ENCODE peak calls at places on chromosome 12, in five cellular contexts. One of them, this sample, is unnamed.

GRCh38 chr12:93484315-93484981 is 17.1 kb downstream of the MRPL42 start:
- DNase-seq in thyroid gland: no peak
- DNase-seq in aorta: no peak
- DNase-seq in stimulated activated CD8-positive, alpha-beta memory T cell treated with anti-CD3 and anti-CD28 coated beads, Interleukin-2, amount 100 ng/mL, for 48 hours: no peak
- DNase-seq in amygdala: no peak
- DNase-seq in this sample: no peak

GRCh38 chr12:58388261-58388660 is 446.9 kb downstream of the ATP23 start:
- DNase-seq in amygdala: no peak
- DNase-seq in stimulated activated CD8-positive, alpha-beta memory T cell treated with anti-CD3 and anti-CD28 coated beads, Interleukin-2, amount 100 ng/mL, for 48 hours: no peak
- DNase-seq in aorta: no peak
- DNase-seq in thyroid gland: no peak
- DNase-seq in this sample: no peak

GRCh38 chr12:113651662-113652061 is 180.0 kb upstream of the LHX5 start:
- DNase-seq in amygdala: no peak
- DNase-seq in stimulated activated CD8-positive, alpha-beta memory T cell treated with anti-CD3 and anti-CD28 coated beads, Interleukin-2, amount 100 ng/mL, for 48 hours: no peak
- DNase-seq in aorta: no peak
- DNase-seq in thyroid gland: no peak
- DNase-seq in this sample: no peak

GRCh38 chr12:67666605-67667004 is 18.1 kb downstream of the DYRK2 start:
- DNase-seq in stimulated activated CD8-positive, alpha-beta memory T cell treated with anti-CD3 and anti-CD28 coated beads, Interleukin-2, amount 100 ng/mL, for 48 hours: no peak
- DNase-seq in aorta: no peak
- DNase-seq in amygdala: no peak
- DNase-seq in thyroid gland: no peak
- DNase-seq in this sample: no peak

GRCh38 chr12:27756670-27757069 is 23.4 kb upstream of the KLHL42 start:
- DNase-seq in thyroid gland: no peak
- DNase-seq in amygdala: no peak
- DNase-seq in aorta: no peak
- DNase-seq in stimulated activated CD8-positive, alpha-beta memory T cell treated with anti-CD3 and anti-CD28 coated beads, Interleukin-2, amount 100 ng/mL, for 48 hours: no peak
- DNase-seq in this sample: no peak

GRCh38 chr12:69492739-69493138 is 22.6 kb downstream of the FRS2 start:
- DNase-seq in stimulated activated CD8-positive, alpha-beta memory T cell treated with anti-CD3 and anti-CD28 coated beads, Interleukin-2, amount 100 ng/mL, for 48 hours: no peak
- DNase-seq in thyroid gland: no peak
- DNase-seq in amygdala: no peak
- DNase-seq in aorta: no peak
- DNase-seq in this sample: no peak

GRCh38 chr12:3004655-3005565 is 45.7 kb downstream of the TEAD4 start:
- DNase-seq in thyroid gland: peak; percentile 59
- DNase-seq in amygdala: no peak
- DNase-seq in stimulated activated CD8-positive, alpha-beta memory T cell treated with anti-CD3 and anti-CD28 coated beads, Interleukin-2, amount 100 ng/mL, for 48 hours: no peak
- DNase-seq in aorta: peak; percentile 43
- DNase-seq in this sample: no peak

GRCh38 chr12:94263905-94264655 is 115.7 kb downstream of the PLXNC1 start:
- DNase-seq in aorta: no peak
- DNase-seq in stimulated activated CD8-positive, alpha-beta memory T cell treated with anti-CD3 and anti-CD28 coated beads, Interleukin-2, amount 100 ng/mL, for 48 hours: no peak
- DNase-seq in thyroid gland: peak; percentile 96
- DNase-seq in amygdala: peak; percentile 23
- DNase-seq in this sample: no peak

GRCh38 chr12:123105427-123105826 is 45.5 kb downstream of the PITPNM2 start:
- DNase-seq in aorta: no peak
- DNase-seq in stimulated activated CD8-positive, alpha-beta memory T cell treated with anti-CD3 and anti-CD28 coated beads, Interleukin-2, amount 100 ng/mL, for 48 hours: no peak
- DNase-seq in thyroid gland: no peak
- DNase-seq in amygdala: no peak
- DNase-seq in this sample: no peak

GRCh38 chr12:63325757-63326156 is 174.8 kb upstream of the AVPR1A start:
- DNase-seq in thyroid gland: no peak
- DNase-seq in aorta: no peak
- DNase-seq in amygdala: no peak
- DNase-seq in stimulated activated CD8-positive, alpha-beta memory T cell treated with anti-CD3 and anti-CD28 coated beads, Interleukin-2, amount 100 ng/mL, for 48 hours: no peak
- DNase-seq in this sample: no peak

GRCh38 chr12:87807127-87807526 is 222.1 kb downstream of the C12orf50 start:
- DNase-seq in stimulated activated CD8-positive, alpha-beta memory T cell treated with anti-CD3 and anti-CD28 coated beads, Interleukin-2, amount 100 ng/mL, for 48 hours: no peak
- DNase-seq in aorta: no peak
- DNase-seq in thyroid gland: no peak
- DNase-seq in amygdala: no peak
- DNase-seq in this sample: no peak

GRCh38 chr12:48980953-48981756 is 3.0 kb downstream of the WNT1 start:
- DNase-seq in amygdala: no peak
- DNase-seq in aorta: peak; percentile 75
- DNase-seq in thyroid gland: no peak
- DNase-seq in stimulated activated CD8-positive, alpha-beta memory T cell treated with anti-CD3 and anti-CD28 coated beads, Interleukin-2, amount 100 ng/mL, for 48 hours: no peak
- DNase-seq in this sample: no peak

GRCh38 chr12:66203820-66204219 is 14.8 kb downstream of the IRAK3 start:
- DNase-seq in thyroid gland: no peak
- DNase-seq in aorta: no peak
- DNase-seq in amygdala: no peak
- DNase-seq in stimulated activated CD8-positive, alpha-beta memory T cell treated with anti-CD3 and anti-CD28 coated beads, Interleukin-2, amount 100 ng/mL, for 48 hours: no peak
- DNase-seq in this sample: no peak

GRCh38 chr12:19515179-19515578 is 75.9 kb downstream of the AEBP2 start:
- DNase-seq in stimulated activated CD8-positive, alpha-beta memory T cell treated with anti-CD3 and anti-CD28 coated beads, Interleukin-2, amount 100 ng/mL, for 48 hours: no peak
- DNase-seq in amygdala: no peak
- DNase-seq in thyroid gland: no peak
- DNase-seq in aorta: no peak
- DNase-seq in this sample: no peak

GRCh38 chr12:29155079-29155478 is 6.0 kb downstream of the FAR2 start:
- DNase-seq in stimulated activated CD8-positive, alpha-beta memory T cell treated with anti-CD3 and anti-CD28 coated beads, Interleukin-2, amount 100 ng/mL, for 48 hours: no peak
- DNase-seq in thyroid gland: no peak
- DNase-seq in aorta: no peak
- DNase-seq in amygdala: no peak
- DNase-seq in this sample: no peak

GRCh38 chr12:54384591-54385041 is at the start of gene ZNF385A:
- DNase-seq in aorta: peak; percentile 69
- DNase-seq in stimulated activated CD8-positive, alpha-beta memory T cell treated with anti-CD3 and anti-CD28 coated beads, Interleukin-2, amount 100 ng/mL, for 48 hours: no peak
- DNase-seq in thyroid gland: peak; percentile 51
- DNase-seq in amygdala: no peak
- DNase-seq in this sample: no peak

GRCh38 chr12:4450551-4451112 is 5.0 kb upstream of the FGF6 start:
- DNase-seq in thyroid gland: no peak
- DNase-seq in amygdala: no peak
- DNase-seq in stimulated activated CD8-positive, alpha-beta memory T cell treated with anti-CD3 and anti-CD28 coated beads, Interleukin-2, amount 100 ng/mL, for 48 hours: no peak
- DNase-seq in aorta: no peak
- DNase-seq in this sample: no peak

GRCh38 chr12:115000038-115000437 is 316.1 kb upstream of the TBX3 start:
- DNase-seq in amygdala: no peak
- DNase-seq in aorta: no peak
- DNase-seq in stimulated activated CD8-positive, alpha-beta memory T cell treated with anti-CD3 and anti-CD28 coated beads, Interleukin-2, amount 100 ng/mL, for 48 hours: no peak
- DNase-seq in thyroid gland: no peak
- DNase-seq in this sample: no peak

GRCh38 chr12:90253142-90253541 is 544.5 kb upstream of the ATP2B1 start:
- DNase-seq in thyroid gland: no peak
- DNase-seq in aorta: no peak
- DNase-seq in amygdala: no peak
- DNase-seq in stimulated activated CD8-positive, alpha-beta memory T cell treated with anti-CD3 and anti-CD28 coated beads, Interleukin-2, amount 100 ng/mL, for 48 hours: no peak
- DNase-seq in this sample: no peak

GRCh38 chr12:125403145-125403789 is 338.0 kb downstream of the AACS start:
- DNase-seq in thyroid gland: no peak
- DNase-seq in aorta: no peak
- DNase-seq in stimulated activated CD8-positive, alpha-beta memory T cell treated with anti-CD3 and anti-CD28 coated beads, Interleukin-2, amount 100 ng/mL, for 48 hours: no peak
- DNase-seq in amygdala: no peak
- DNase-seq in this sample: no peak

GRCh38 chr12:48366131-48366530 is 15.4 kb upstream of the ZNF641 start:
- DNase-seq in stimulated activated CD8-positive, alpha-beta memory T cell treated with anti-CD3 and anti-CD28 coated beads, Interleukin-2, amount 100 ng/mL, for 48 hours: no peak
- DNase-seq in thyroid gland: no peak
- DNase-seq in amygdala: no peak
- DNase-seq in aorta: no peak
- DNase-seq in this sample: no peak

GRCh38 chr12:16385779-16386646 is 38.6 kb downstream of the MGST1 start:
- DNase-seq in amygdala: no peak
- DNase-seq in thyroid gland: peak; percentile 51
- DNase-seq in aorta: no peak
- DNase-seq in stimulated activated CD8-positive, alpha-beta memory T cell treated with anti-CD3 and anti-CD28 coated beads, Interleukin-2, amount 100 ng/mL, for 48 hours: no peak
- DNase-seq in this sample: no peak

GRCh38 chr12:16920451-16920850 is 314.5 kb upstream of the LMO3 start:
- DNase-seq in amygdala: no peak
- DNase-seq in thyroid gland: no peak
- DNase-seq in stimulated activated CD8-positive, alpha-beta memory T cell treated with anti-CD3 and anti-CD28 coated beads, Interleukin-2, amount 100 ng/mL, for 48 hours: no peak
- DNase-seq in aorta: no peak
- DNase-seq in this sample: no peak

GRCh38 chr12:9405861-9406563 is 197.8 kb upstream of the PZP start:
- DNase-seq in aorta: no peak
- DNase-seq in amygdala: no peak
- DNase-seq in thyroid gland: no peak
- DNase-seq in stimulated activated CD8-positive, alpha-beta memory T cell treated with anti-CD3 and anti-CD28 coated beads, Interleukin-2, amount 100 ng/mL, for 48 hours: no peak
- DNase-seq in this sample: no peak

GRCh38 chr12:113227169-113227568 is 5.9 kb downstream of the TPCN1 start:
- DNase-seq in aorta: no peak
- DNase-seq in thyroid gland: peak; percentile 85
- DNase-seq in stimulated activated CD8-positive, alpha-beta memory T cell treated with anti-CD3 and anti-CD28 coated beads, Interleukin-2, amount 100 ng/mL, for 48 hours: no peak
- DNase-seq in amygdala: no peak
- DNase-seq in this sample: no peak

GRCh38 chr12:43370299-43370698 is 181.7 kb downstream of the ADAMTS20 start:
- DNase-seq in thyroid gland: no peak
- DNase-seq in aorta: no peak
- DNase-seq in amygdala: no peak
- DNase-seq in stimulated activated CD8-positive, alpha-beta memory T cell treated with anti-CD3 and anti-CD28 coated beads, Interleukin-2, amount 100 ng/mL, for 48 hours: no peak
- DNase-seq in this sample: no peak

GRCh38 chr12:22935090-22935489 is 310.1 kb downstream of the ETNK1 start:
- DNase-seq in aorta: peak; percentile 69
- DNase-seq in thyroid gland: no peak
- DNase-seq in amygdala: no peak
- DNase-seq in stimulated activated CD8-positive, alpha-beta memory T cell treated with anti-CD3 and anti-CD28 coated beads, Interleukin-2, amount 100 ng/mL, for 48 hours: no peak
- DNase-seq in this sample: no peak

GRCh38 chr12:40168868-40169267 is 55.9 kb upstream of the LRRK2 start:
- DNase-seq in amygdala: no peak
- DNase-seq in aorta: no peak
- DNase-seq in thyroid gland: no peak
- DNase-seq in stimulated activated CD8-positive, alpha-beta memory T cell treated with anti-CD3 and anti-CD28 coated beads, Interleukin-2, amount 100 ng/mL, for 48 hours: no peak
- DNase-seq in this sample: peak; percentile 56

GRCh38 chr12:31491819-31492598 is 98.9 kb downstream of the DENND5B start:
- DNase-seq in stimulated activated CD8-positive, alpha-beta memory T cell treated with anti-CD3 and anti-CD28 coated beads, Interleukin-2, amount 100 ng/mL, for 48 hours: no peak
- DNase-seq in aorta: no peak
- DNase-seq in amygdala: no peak
- DNase-seq in thyroid gland: no peak
- DNase-seq in this sample: no peak